ENCODE peak calls at places on chromosomes 1 and 21, in nine cellular contexts. One of them, this sample, is unnamed.

GRCh38 chr1:152982076-152982475 is 1.8 kb upstream of the SPRR1A start:
- DNase-seq in transverse colon: no peak
- DNase-seq in WTC11: no peak
- DNase-seq in A549: no peak
- DNase-seq in colonic mucosa: no peak
- DNase-seq in progenitor cell of endocrine pancreas: no peak
- DNase-seq in stomach: no peak
- DNase-seq in tibial artery: no peak
- DNase-seq in thoracic aorta: no peak
- DNase-seq in this sample: no peak

GRCh38 chr1:54243022-54243421 is 43.1 kb downstream of the MRPL37 start:
- DNase-seq in transverse colon: no peak
- DNase-seq in WTC11: no peak
- DNase-seq in A549: no peak
- DNase-seq in colonic mucosa: no peak
- DNase-seq in progenitor cell of endocrine pancreas: no peak
- DNase-seq in stomach: no peak
- DNase-seq in tibial artery: no peak
- DNase-seq in thoracic aorta: no peak
- DNase-seq in this sample: no peak

GRCh38 chr1:22619252-22619651 is 17.2 kb upstream of the C1QA start:
- DNase-seq in transverse colon: no peak
- DNase-seq in WTC11: no peak
- DNase-seq in A549: no peak
- DNase-seq in colonic mucosa: no peak
- DNase-seq in progenitor cell of endocrine pancreas: no peak
- DNase-seq in stomach: no peak
- DNase-seq in tibial artery: no peak
- DNase-seq in thoracic aorta: no peak
- DNase-seq in this sample: no peak

GRCh38 chr21:46038871-46039397 is 57.4 kb downstream of the COL6A1 start:
- DNase-seq in transverse colon: no peak
- DNase-seq in WTC11: no peak
- DNase-seq in A549: no peak
- DNase-seq in colonic mucosa: no peak
- DNase-seq in progenitor cell of endocrine pancreas: no peak
- DNase-seq in stomach: no peak
- DNase-seq in tibial artery: no peak
- DNase-seq in thoracic aorta: peak
- DNase-seq in this sample: no peak

GRCh38 chr1:111476761-111477309 is 3.1 kb downstream of the C1orf162 start:
- DNase-seq in transverse colon: no peak
- DNase-seq in WTC11: no peak
- DNase-seq in A549: no peak
- DNase-seq in colonic mucosa: peak
- DNase-seq in progenitor cell of endocrine pancreas: no peak
- DNase-seq in stomach: no peak
- DNase-seq in tibial artery: no peak
- DNase-seq in thoracic aorta: no peak
- DNase-seq in this sample: no peak

GRCh38 chr1:221031015-221031889 is 152.0 kb downstream of the HLX start:
- DNase-seq in transverse colon: no peak
- DNase-seq in WTC11: no peak
- DNase-seq in A549: no peak
- DNase-seq in colonic mucosa: no peak
- DNase-seq in progenitor cell of endocrine pancreas: no peak
- DNase-seq in stomach: no peak
- DNase-seq in tibial artery: no peak
- DNase-seq in thoracic aorta: no peak
- DNase-seq in this sample: no peak

GRCh38 chr1:156347337-156347736 is 9.0 kb downstream of the TSACC start:
- DNase-seq in transverse colon: no peak
- DNase-seq in WTC11: no peak
- DNase-seq in A549: no peak
- DNase-seq in colonic mucosa: no peak
- DNase-seq in progenitor cell of endocrine pancreas: no peak
- DNase-seq in stomach: no peak
- DNase-seq in tibial artery: no peak
- DNase-seq in thoracic aorta: no peak
- DNase-seq in this sample: no peak

GRCh38 chr21:46557469-46557868 is 47.4 kb downstream of the S100B start:
- DNase-seq in transverse colon: no peak
- DNase-seq in WTC11: no peak
- DNase-seq in A549: no peak
- DNase-seq in colonic mucosa: no peak
- DNase-seq in progenitor cell of endocrine pancreas: peak
- DNase-seq in stomach: peak
- DNase-seq in tibial artery: no peak
- DNase-seq in thoracic aorta: no peak
- DNase-seq in this sample: no peak

GRCh38 chr1:92784051-92784638 is 763 bp downstream of the EVI5 start:
- DNase-seq in transverse colon: peak
- DNase-seq in WTC11: no peak
- DNase-seq in A549: peak
- DNase-seq in colonic mucosa: peak
- DNase-seq in progenitor cell of endocrine pancreas: no peak
- DNase-seq in stomach: peak
- DNase-seq in tibial artery: no peak
- DNase-seq in thoracic aorta: no peak
- DNase-seq in this sample: peak

GRCh38 chr1:50529510-50529909 is 106.3 kb upstream of the DMRTA2 start:
- DNase-seq in transverse colon: no peak
- DNase-seq in WTC11: no peak
- DNase-seq in A549: no peak
- DNase-seq in colonic mucosa: no peak
- DNase-seq in progenitor cell of endocrine pancreas: no peak
- DNase-seq in stomach: no peak
- DNase-seq in tibial artery: no peak
- DNase-seq in thoracic aorta: no peak
- DNase-seq in this sample: no peak

GRCh38 chr1:99277066-99277465 is 12.8 kb downstream of the PLPPR4 start:
- DNase-seq in transverse colon: no peak
- DNase-seq in WTC11: no peak
- DNase-seq in A549: no peak
- DNase-seq in colonic mucosa: no peak
- DNase-seq in progenitor cell of endocrine pancreas: no peak
- DNase-seq in stomach: no peak
- DNase-seq in tibial artery: no peak
- DNase-seq in thoracic aorta: no peak
- DNase-seq in this sample: no peak

GRCh38 chr1:19010995-19011696 is 54.7 kb upstream of the IFFO2 start:
- DNase-seq in transverse colon: peak
- DNase-seq in WTC11: no peak
- DNase-seq in A549: peak
- DNase-seq in colonic mucosa: peak
- DNase-seq in progenitor cell of endocrine pancreas: no peak
- DNase-seq in stomach: peak
- DNase-seq in tibial artery: peak
- DNase-seq in thoracic aorta: peak
- DNase-seq in this sample: no peak

DNA sequence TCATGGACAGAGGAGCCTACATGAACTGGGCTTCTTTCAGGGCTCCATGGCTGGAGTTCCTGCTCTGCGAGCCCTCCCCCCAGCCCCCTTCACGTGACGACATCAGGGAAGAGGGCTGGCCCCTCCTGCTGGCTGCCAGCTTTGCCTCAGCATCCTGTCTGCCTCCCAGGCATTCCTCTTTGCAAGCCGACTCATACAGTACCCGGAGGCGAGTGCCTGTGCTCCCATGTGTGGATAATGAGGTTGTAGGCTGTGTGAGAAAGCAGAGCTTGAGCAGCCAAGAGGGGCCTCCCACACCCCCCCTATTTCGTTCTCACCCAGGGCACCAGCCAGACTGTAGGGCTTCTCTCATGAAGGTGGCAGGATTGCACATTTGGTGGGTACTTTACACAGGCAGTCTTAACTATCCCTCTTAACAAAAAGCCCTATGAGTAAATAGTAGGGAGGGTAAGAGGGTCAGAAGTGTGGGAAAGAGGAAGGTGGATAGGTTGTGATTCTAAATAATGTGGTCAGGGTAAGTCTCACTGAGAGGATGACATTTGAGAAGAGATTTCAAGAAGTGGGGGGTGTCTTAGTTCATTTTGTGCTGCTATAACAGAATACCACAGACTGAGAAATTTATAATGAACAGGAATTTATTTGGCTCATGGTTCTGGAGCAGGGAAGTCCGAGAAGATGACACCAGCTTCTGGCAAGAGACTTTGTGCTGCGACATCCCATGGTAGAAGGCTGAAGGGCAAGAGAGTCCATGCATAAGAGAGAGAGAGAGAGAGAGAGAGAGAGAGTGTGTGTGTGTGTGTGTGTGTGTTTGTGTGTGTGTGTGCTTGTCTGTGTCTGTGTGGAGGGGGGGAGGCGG is 113.5 kb downstream of the OMA1 start:
- DNase-seq in transverse colon: no peak
- DNase-seq in WTC11: peak
- DNase-seq in A549: no peak
- DNase-seq in colonic mucosa: no peak
- DNase-seq in progenitor cell of endocrine pancreas: no peak
- DNase-seq in stomach: no peak
- DNase-seq in tibial artery: no peak
- DNase-seq in thoracic aorta: no peak
- DNase-seq in this sample: peak
- TF ChIP-seq CTCF in transverse colon: no peak
- TF ChIP-seq CTCF in WTC11: no peak
- TF ChIP-seq CTCF in A549: no peak
- TF ChIP-seq CTCF in colonic mucosa: no peak
- TF ChIP-seq CTCF in progenitor cell of endocrine pancreas: no peak
- TF ChIP-seq CTCF in stomach: no peak
- TF ChIP-seq CTCF in tibial artery: no peak
- TF ChIP-seq CTCF in thoracic aorta: no peak
- TF ChIP-seq CTCF in this sample: no peak

GRCh38 chr1:112614460-112615065 is 4.4 kb downstream of the ST7L start:
- DNase-seq in transverse colon: no peak
- DNase-seq in WTC11: no peak
- DNase-seq in A549: peak
- DNase-seq in colonic mucosa: no peak
- DNase-seq in progenitor cell of endocrine pancreas: no peak
- DNase-seq in stomach: no peak
- DNase-seq in tibial artery: no peak
- DNase-seq in thoracic aorta: no peak
- DNase-seq in this sample: no peak
- TF ChIP-seq CTCF in transverse colon: peak
- TF ChIP-seq CTCF in WTC11: no peak
- TF ChIP-seq CTCF in A549: peak
- TF ChIP-seq CTCF in colonic mucosa: peak
- TF ChIP-seq CTCF in progenitor cell of endocrine pancreas: peak
- TF ChIP-seq CTCF in stomach: no peak
- TF ChIP-seq CTCF in tibial artery: peak
- TF ChIP-seq CTCF in thoracic aorta: peak
- TF ChIP-seq CTCF in this sample: no peak

GRCh38 chr1:31354266-31354665 is 18.6 kb downstream of the FABP3 start:
- DNase-seq in transverse colon: no peak
- DNase-seq in WTC11: no peak
- DNase-seq in A549: no peak
- DNase-seq in colonic mucosa: no peak
- DNase-seq in progenitor cell of endocrine pancreas: no peak
- DNase-seq in stomach: no peak
- DNase-seq in tibial artery: no peak
- DNase-seq in thoracic aorta: no peak
- DNase-seq in this sample: no peak
- TF ChIP-seq CTCF in transverse colon: no peak
- TF ChIP-seq CTCF in WTC11: no peak
- TF ChIP-seq CTCF in A549: no peak
- TF ChIP-seq CTCF in colonic mucosa: no peak
- TF ChIP-seq CTCF in progenitor cell of endocrine pancreas: no peak
- TF ChIP-seq CTCF in stomach: no peak
- TF ChIP-seq CTCF in tibial artery: no peak
- TF ChIP-seq CTCF in thoracic aorta: no peak
- TF ChIP-seq CTCF in this sample: no peak

DNA sequence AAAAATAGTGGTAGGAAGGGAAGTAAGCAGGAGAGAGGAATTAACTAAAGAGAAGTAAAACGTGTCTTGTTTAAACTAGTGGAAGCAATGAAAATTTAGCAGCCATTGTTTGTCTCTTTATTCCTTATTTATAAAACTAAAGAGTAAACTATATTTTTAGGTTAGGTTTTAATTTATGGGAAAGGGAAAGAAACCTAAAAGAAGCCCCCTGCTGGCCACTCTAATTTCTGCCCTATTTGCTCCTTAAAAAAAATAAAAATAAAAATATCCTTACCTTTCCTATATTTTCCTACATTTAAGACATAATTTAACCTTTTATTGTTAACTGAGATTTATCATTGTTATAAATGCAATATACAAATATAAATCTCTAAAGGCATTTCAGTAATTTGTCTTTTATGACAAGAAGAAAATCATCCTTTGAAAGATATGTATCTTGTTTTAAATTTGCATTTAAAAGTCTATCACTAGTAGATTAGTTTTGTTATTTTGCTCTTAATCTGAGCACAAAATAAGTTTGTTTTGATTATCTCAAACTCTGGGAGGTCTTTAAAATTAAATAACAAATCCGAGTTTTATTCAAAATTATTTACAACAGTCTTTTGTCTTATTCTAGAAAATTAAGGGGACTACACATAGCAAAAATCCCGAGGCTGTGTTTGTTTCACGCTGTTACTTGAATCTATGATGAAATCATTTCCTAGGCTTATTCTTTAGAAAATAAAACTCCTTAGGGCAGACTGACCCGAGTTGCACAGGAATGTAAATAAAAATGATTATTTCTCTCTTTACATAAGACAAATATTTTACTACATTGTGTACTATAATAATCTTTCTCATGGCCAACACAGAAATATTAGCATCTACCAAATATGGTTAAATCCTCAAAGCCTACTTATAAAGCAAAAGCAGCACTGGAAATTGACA is 201.7 kb downstream of the NRIP1 start:
- DNase-seq in transverse colon: no peak
- DNase-seq in WTC11: no peak
- DNase-seq in A549: no peak
- DNase-seq in colonic mucosa: no peak
- DNase-seq in progenitor cell of endocrine pancreas: no peak
- DNase-seq in stomach: no peak
- DNase-seq in tibial artery: no peak
- DNase-seq in thoracic aorta: no peak
- DNase-seq in this sample: peak
- TF ChIP-seq CTCF in transverse colon: peak
- TF ChIP-seq CTCF in WTC11: peak
- TF ChIP-seq CTCF in A549: peak
- TF ChIP-seq CTCF in colonic mucosa: peak
- TF ChIP-seq CTCF in progenitor cell of endocrine pancreas: peak
- TF ChIP-seq CTCF in stomach: no peak
- TF ChIP-seq CTCF in tibial artery: peak
- TF ChIP-seq CTCF in thoracic aorta: no peak
- TF ChIP-seq CTCF in this sample: peak

DNA sequence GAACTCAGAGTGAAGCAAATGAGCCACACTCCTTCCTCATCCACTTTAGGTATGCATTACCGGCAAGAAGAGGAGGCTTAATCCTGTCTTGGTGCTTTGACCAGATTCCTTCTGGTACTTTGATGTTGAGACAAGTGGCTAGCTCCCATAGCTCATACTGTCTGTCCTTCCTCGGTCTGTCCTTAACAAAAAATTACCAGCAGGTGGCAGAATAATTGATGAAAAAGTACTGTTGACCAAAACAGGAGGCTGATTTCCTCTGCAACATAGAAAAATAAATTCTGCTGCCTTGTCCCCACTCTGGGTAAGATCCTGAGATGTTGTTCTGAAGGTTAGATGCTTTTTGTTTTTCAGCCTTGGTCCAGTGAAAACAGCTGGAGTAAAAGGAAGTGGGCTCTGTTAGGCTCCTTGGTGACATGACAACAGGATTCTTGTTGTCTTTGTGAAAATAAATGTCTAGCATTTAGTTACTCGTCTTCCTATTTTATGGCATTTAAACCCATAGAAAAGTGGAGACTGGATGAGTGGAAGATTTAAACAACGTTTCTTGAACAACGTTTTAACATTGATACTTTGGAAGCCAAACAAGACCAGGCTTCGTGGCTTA is 11.2 kb upstream of the HJV start:
- DNase-seq in transverse colon: no peak
- DNase-seq in WTC11: no peak
- DNase-seq in A549: peak
- DNase-seq in colonic mucosa: no peak
- DNase-seq in progenitor cell of endocrine pancreas: no peak
- DNase-seq in stomach: no peak
- DNase-seq in tibial artery: no peak
- DNase-seq in thoracic aorta: no peak
- DNase-seq in this sample: no peak
- TF ChIP-seq CTCF in transverse colon: peak
- TF ChIP-seq CTCF in WTC11: no peak
- TF ChIP-seq CTCF in A549: peak
- TF ChIP-seq CTCF in colonic mucosa: peak
- TF ChIP-seq CTCF in progenitor cell of endocrine pancreas: peak
- TF ChIP-seq CTCF in stomach: no peak
- TF ChIP-seq CTCF in tibial artery: peak
- TF ChIP-seq CTCF in thoracic aorta: peak
- TF ChIP-seq CTCF in this sample: peak